ENCODE peak calls at places on chromosomes 3 and 15, in six cellular contexts. U, D, X, Z, Y and L are unnamed samples.

GRCh38 chr3:52532517-52532837 is 1.2 kb downstream of the NT5DC2 start:
- DNase-seq in Z (no peak), Y (no peak), X (peak), D (peak), U (peak), L (peak)

GRCh38 chr3:51708216-51708845 is 1.5 kb downstream of the GRM2 start:
- DNase-seq in Y (no peak), U (no peak), X (peak), D (no peak), Z (no peak), L (peak)

GRCh38 chr15:41340189-41340695 is 7.6 kb downstream of the NUSAP1 start:
- DNase-seq in X (no peak), D (no peak), Y (no peak), U (no peak), Z (no peak), L (no peak)

GRCh38 chr3:155026999-155027591 is 53.0 kb upstream of the MME start:
- DNase-seq in Y (no peak), Z (peak), D (no peak), U (no peak), X (peak), L (no peak)

GRCh38 chr3:69745503-69745902 is 6.2 kb downstream of the MITF start:
- DNase-seq in X (no peak), D (no peak), Z (no peak), Y (no peak), U (no peak), L (no peak)

GRCh38 chr3:155362808-155363689 is 69.6 kb upstream of the STRIT1 start:
- DNase-seq in U (no peak), D (no peak), X (no peak), Z (no peak), Y (no peak), L (no peak)

GRCh38 chr3:195221015-195221853 is 49.7 kb downstream of the XXYLT1 start:
- DNase-seq in Z (no peak), D (no peak), U (no peak), Y (no peak), X (no peak), L (peak)

GRCh38 chr3:28989646-28990089 is 291.2 kb upstream of the RBMS3 start:
- DNase-seq in D (no peak), U (no peak), Z (no peak), X (no peak), Y (no peak), L (no peak)

GRCh38 chr3:193095366-193095765 is 145.7 kb upstream of the PLAAT1 start:
- DNase-seq in Y (no peak), D (no peak), Z (no peak), X (no peak), U (no peak), L (no peak)

GRCh38 chr3:42488687-42489086 is 13.8 kb upstream of the VIPR1 start:
- DNase-seq in U (no peak), D (no peak), Z (no peak), X (no peak), Y (no peak), L (no peak)

GRCh38 chr3:123503200-123503599 is 54.3 kb upstream of the ADCY5 start:
- DNase-seq in X (no peak), U (no peak), Z (no peak), Y (no peak), D (no peak), L (no peak)

GRCh38 chr3:135007622-135008021 is 212.6 kb downstream of the EPHB1 start:
- DNase-seq in X (no peak), D (no peak), Z (no peak), U (no peak), Y (no peak), L (no peak)

GRCh38 chr15:87345955-87346354 is 910.6 kb downstream of the NTRK3 start:
- DNase-seq in D (no peak), X (no peak), Y (no peak), U (no peak), Z (no peak), L (no peak)

GRCh38 chr15:67126551-67127333 is 61.3 kb downstream of the SMAD3 start:
- DNase-seq in D (no peak), X (no peak), Y (no peak), U (peak), Z (no peak), L (no peak)

GRCh38 chr3:183583331-183584245 is 28.1 kb upstream of the KLHL6 start:
- DNase-seq in X (no peak), D (no peak), U (no peak), Y (no peak), Z (no peak), L (no peak)

GRCh38 chr3:49781415-49782199 is 4.7 kb downstream of the IP6K1 start:
- DNase-seq in Y (no peak), X (no peak), D (no peak), U (peak), Z (no peak), L (no peak)

GRCh38 chr3:39108309-39108708 is 829 bp downstream of the TTC21A start:
- DNase-seq in Y (no peak), D (no peak), X (peak), Z (no peak), U (no peak), L (no peak)

GRCh38 chr3:99949956-99950670 is 132.5 kb downstream of the CMSS1 start:
- DNase-seq in U (no peak), X (no peak), D (no peak), Y (no peak), Z (no peak), L (no peak)

GRCh38 chr3:149581248-149581647 is 76.6 kb downstream of the WWTR1 start:
- DNase-seq in D (no peak), X (no peak), Z (no peak), U (no peak), Y (no peak), L (no peak)

GRCh38 chr15:65192016-65192415 is 6.9 kb upstream of the CLPX start:
- DNase-seq in D (no peak), Z (no peak), U (peak), Y (peak), X (no peak), L (no peak)

GRCh38 chr15:91942676-91943417 is 89.3 kb downstream of the SLCO3A1 start:
- DNase-seq in Y (peak), U (peak), Z (peak), X (peak), D (peak), L (peak)

GRCh38 chr3:127152676-127153505 is 40.0 kb upstream of the PRR23E start:
- DNase-seq in X (no peak), Z (no peak), Y (no peak), U (no peak), D (peak), L (no peak)

GRCh38 chr15:78978601-78979179 is 33.8 kb upstream of the CTSH start:
- DNase-seq in D (no peak), U (no peak), Y (no peak), X (no peak), Z (no peak), L (no peak)

GRCh38 chr15:68614621-68615035 is 35.8 kb downstream of the CORO2B start:
- DNase-seq in Y (no peak), D (no peak), U (no peak), Z (no peak), X (no peak), L (peak)
- H3K4me3 ChIP-seq in Y (no peak), D (no peak), U (no peak), Z (no peak), X (no peak), L (no peak)

DNA sequence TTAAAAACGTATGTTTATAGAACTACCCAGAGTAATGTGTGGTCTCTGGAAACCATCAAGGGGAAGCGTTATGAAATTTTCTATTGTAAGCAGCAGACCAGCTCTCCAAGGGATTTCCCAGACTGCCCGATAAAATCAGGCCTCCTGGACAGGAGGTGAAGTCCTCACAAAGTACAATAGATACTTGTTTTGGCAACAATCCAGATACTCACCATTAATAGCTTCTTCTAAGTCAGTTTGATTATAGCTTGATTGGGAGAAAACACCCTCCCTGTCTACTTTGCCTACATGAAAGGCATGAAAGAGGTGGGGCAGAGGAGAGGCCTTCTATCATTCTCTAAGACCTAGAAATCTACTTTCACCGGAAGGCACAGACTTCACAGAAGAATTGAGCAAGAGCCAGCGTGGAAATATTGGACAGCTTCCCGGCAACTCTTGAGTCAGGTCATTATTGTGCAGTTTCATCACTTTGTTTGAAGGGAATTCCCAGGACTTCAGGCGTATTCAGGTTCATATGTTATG is 103.7 kb downstream of the CD47 start:
- DNase-seq in X (peak), D (peak), Y (peak), Z (peak), U (peak), L (peak)
- TF ChIP-seq EP300 in X (no peak), D (no peak), Y (no peak), Z (peak), U (no peak), L (no peak)

GRCh38 chr3:169666501-169667379 is 3.2 kb upstream of the MECOM start:
- DNase-seq in Y (no peak), D (peak), Z (no peak), U (no peak), X (no peak), L (no peak)
- H3K4me3 ChIP-seq in Y (no peak), D (peak), Z (no peak), U (no peak), X (no peak), L (no peak)

GRCh38 chr3:89375451-89375850 is 268.0 kb downstream of the EPHA3 start:
- DNase-seq in Z (no peak), Y (no peak), U (no peak), X (no peak), D (no peak), L (no peak)

GRCh38 chr3:89368846-89369245 is 261.4 kb downstream of the EPHA3 start:
- DNase-seq in D (no peak), Z (no peak), U (no peak), X (no peak), Y (no peak), L (no peak)

GRCh38 chr3:89372456-89372855 is 265.0 kb downstream of the EPHA3 start:
- DNase-seq in D (no peak), Z (no peak), Y (no peak), X (no peak), U (no peak), L (no peak)

GRCh38 chr3:89373459-89373858 is 266.0 kb downstream of the EPHA3 start:
- DNase-seq in D (no peak), U (no peak), Z (no peak), Y (no peak), X (no peak), L (no peak)
- TF ChIP-seq EP300 in D (no peak), U (no peak), Z (no peak), Y (no peak), X (no peak), L (no peak)

GRCh38 chr3:2523251-2523836 is 424.7 kb downstream of the CNTN4 start:
- DNase-seq in Y (no peak), D (no peak), U (no peak), Z (no peak), X (no peak), L (no peak)

GRCh38 chr3:2525968-2526367 is 427.3 kb downstream of the CNTN4 start:
- DNase-seq in D (no peak), Y (no peak), Z (no peak), X (no peak), U (no peak), L (no peak)
- H3K4me3 ChIP-seq in D (no peak), Y (no peak), Z (no peak), X (no peak), U (no peak), L (no peak)

DNA sequence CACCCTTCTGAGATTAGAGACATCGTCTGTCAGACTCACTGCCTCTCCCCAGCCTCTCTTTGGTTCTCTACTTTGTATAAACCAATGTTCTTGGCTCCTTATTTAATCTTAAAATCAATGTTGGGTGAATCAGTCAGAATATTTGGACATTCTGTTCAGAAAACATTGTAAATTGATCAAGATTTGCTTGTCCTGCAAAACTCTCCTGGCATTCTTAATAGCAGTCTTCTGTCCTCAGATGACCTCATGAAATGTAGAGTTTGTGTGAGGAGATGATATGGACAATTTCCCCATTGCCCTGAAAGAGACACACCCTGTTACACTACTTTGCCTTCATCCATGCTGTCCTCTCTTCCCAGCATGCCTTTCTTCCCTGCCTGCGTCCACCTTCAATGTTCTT is 33.6 kb downstream of the CD200R1L start:
- DNase-seq in U (no peak), X (no peak), D (no peak), Y (no peak), Z (no peak), L (no peak)
- TF ChIP-seq EP300 in U (no peak), X (no peak), D (no peak), Y (no peak), Z (no peak), L (no peak)